ENCODE peak calls at places on chromosomes 12 and 14, in four cellular contexts. S is tibial nerve, U is prostate gland, O is heart left ventricle. K is an unnamed sample.
A peak's percentile ranks its signal among the peaks of the same experiment; 100 is the strongest.

GRCh38 chr12:132266802-132267201 is 62.6 kb downstream of the GALNT9 start:
- DNase-seq in S (no peak), U (no peak), O (no peak), K (no peak)

GRCh38 chr14:61925732-61926445 is 163.7 kb downstream of the SNAPC1 start:
- DNase-seq in U (no peak), S (no peak), O (no peak), K (no peak)

GRCh38 chr12:79407671-79408622 is 282.8 kb downstream of the PAWR start:
- DNase-seq in O (peak; percentile 31), U (peak; percentile 53), S (peak; percentile 23), K (no peak)

GRCh38 chr12:115416869-115417268 is 732.9 kb upstream of the TBX3 start:
- DNase-seq in S (no peak), U (no peak), O (no peak), K (no peak)

GRCh38 chr12:54371328-54372112 is 7.2 kb upstream of the GPR84 start:
- DNase-seq in S (peak; percentile 64), U (no peak), O (peak; percentile 75), K (no peak)

GRCh38 chr12:15644700-15645099 is 144.5 kb downstream of the EPS8 start:
- DNase-seq in O (no peak), S (no peak), U (no peak), K (no peak)

GRCh38 chr14:73386342-73386741 is 72.0 kb downstream of the NUMB start:
- DNase-seq in O (no peak), U (no peak), S (no peak), K (no peak)

GRCh38 chr14:93025055-93025454 is 90.7 kb downstream of the ITPK1 start:
- DNase-seq in U (no peak), S (no peak), O (no peak), K (no peak)

GRCh38 chr12:40292788-40293429 is 68.1 kb downstream of the LRRK2 start:
- DNase-seq in O (no peak), S (no peak), U (no peak), K (no peak)

GRCh38 chr14:56659964-56660551 is 80.5 kb downstream of the TMEM260 start:
- DNase-seq in S (no peak), O (no peak), U (no peak), K (peak; percentile 34)

GRCh38 chr14:22558221-22558913 is 30.7 kb downstream of the DAD1 start:
- DNase-seq in U (no peak), S (no peak), O (no peak), K (no peak)

GRCh38 chr12:121581681-121582439 is 1.0 kb upstream of the KDM2B start:
- DNase-seq in U (no peak), S (peak; percentile 13), O (no peak), K (no peak)

GRCh38 chr14:92039073-92039719 is 663 bp downstream of the TRIP11 start:
- DNase-seq in S (no peak), O (peak; percentile 57), U (no peak), K (no peak)

GRCh38 chr12:6273209-6273928 is 37.1 kb upstream of the PLEKHG6 start:
- DNase-seq in O (no peak), U (no peak), S (no peak), K (no peak)

GRCh38 chr12:78210494-78210860 is 379.8 kb downstream of the NAV3 start:
- DNase-seq in O (no peak), U (no peak), S (no peak), K (no peak)

GRCh38 chr14:41449057-41449456 is 157.6 kb upstream of the LRFN5 start:
- DNase-seq in U (no peak), O (no peak), S (no peak), K (no peak)

GRCh38 chr12:103657331-103657730 is 70.3 kb downstream of the STAB2 start:
- DNase-seq in O (no peak), S (no peak), U (no peak), K (no peak)

GRCh38 chr12:49863946-49864816 is 21.3 kb upstream of the BCDIN3D start:
- DNase-seq in U (no peak), S (no peak), O (no peak), K (no peak)

GRCh38 chr12:104478396-104479140 is 21.8 kb downstream of the CHST11 start:
- DNase-seq in S (no peak), O (no peak), U (no peak), K (no peak)

GRCh38 chr12:13167906-13168305 is 28.6 kb upstream of the EMP1 start:
- DNase-seq in S (no peak), O (no peak), U (no peak), K (no peak)

GRCh38 chr14:51828017-51828797 is 32.2 kb upstream of the GNG2 start:
- DNase-seq in S (no peak), O (peak; percentile 33), U (no peak), K (no peak)

GRCh38 chr14:22532345-22533056 is 56.5 kb downstream of the DAD1 start:
- DNase-seq in O (no peak), U (no peak), S (no peak), K (no peak)

GRCh38 chr12:87953257-87953860 is 75.8 kb downstream of the C12orf50 start:
- DNase-seq in S (peak; percentile 10), O (no peak), U (peak; percentile 15), K (no peak)

GRCh38 chr14:104886690-104887622 is 21.9 kb downstream of the CEP170B start:
- DNase-seq in U (no peak), S (no peak), O (peak; percentile 26), K (no peak)

GRCh38 chr12:55706840-55707671 is 648 bp downstream of the ITGA7 start:
- DNase-seq in S (no peak), O (peak; percentile 61), U (no peak), K (no peak)

GRCh38 chr14:36394593-36394992 is 74.2 kb upstream of the MBIP start:
- DNase-seq in U (no peak), O (no peak), S (no peak), K (no peak)

GRCh38 chr14:73424453-73424852 is 33.9 kb downstream of the NUMB start:
- DNase-seq in S (no peak), O (no peak), U (no peak), K (no peak)

GRCh38 chr12:80056845-80057244 is 42.5 kb upstream of the OTOGL start:
- DNase-seq in U (no peak), O (no peak), S (no peak), K (no peak)

GRCh38 chr14:61380984-61381383 is 59.6 kb downstream of the PRKCH start:
- DNase-seq in O (no peak), U (no peak), S (no peak), K (no peak)

GRCh38 chr12:102955926-102956737 is 1.3 kb upstream of the ASCL1 start:
- DNase-seq in O (no peak), S (no peak), U (no peak), K (no peak)

GRCh38 chr12:122889658-122890561 is 6.0 kb downstream of the VPS37B start:
- DNase-seq in U (no peak), O (no peak), S (no peak), K (no peak)

GRCh38 chr12:6234214-6234613 is 34.0 kb downstream of the CD9 start:
- DNase-seq in U (no peak), O (no peak), S (no peak), K (no peak)

GRCh38 chr14:89673499-89674225 is 256.6 kb upstream of the FOXN3 start:
- DNase-seq in U (no peak), S (no peak), O (no peak), K (no peak)

GRCh38 chr12:4114986-4115385 is 158.6 kb upstream of the CCND2 start:
- DNase-seq in U (no peak), O (no peak), S (no peak), K (no peak)

DNA sequence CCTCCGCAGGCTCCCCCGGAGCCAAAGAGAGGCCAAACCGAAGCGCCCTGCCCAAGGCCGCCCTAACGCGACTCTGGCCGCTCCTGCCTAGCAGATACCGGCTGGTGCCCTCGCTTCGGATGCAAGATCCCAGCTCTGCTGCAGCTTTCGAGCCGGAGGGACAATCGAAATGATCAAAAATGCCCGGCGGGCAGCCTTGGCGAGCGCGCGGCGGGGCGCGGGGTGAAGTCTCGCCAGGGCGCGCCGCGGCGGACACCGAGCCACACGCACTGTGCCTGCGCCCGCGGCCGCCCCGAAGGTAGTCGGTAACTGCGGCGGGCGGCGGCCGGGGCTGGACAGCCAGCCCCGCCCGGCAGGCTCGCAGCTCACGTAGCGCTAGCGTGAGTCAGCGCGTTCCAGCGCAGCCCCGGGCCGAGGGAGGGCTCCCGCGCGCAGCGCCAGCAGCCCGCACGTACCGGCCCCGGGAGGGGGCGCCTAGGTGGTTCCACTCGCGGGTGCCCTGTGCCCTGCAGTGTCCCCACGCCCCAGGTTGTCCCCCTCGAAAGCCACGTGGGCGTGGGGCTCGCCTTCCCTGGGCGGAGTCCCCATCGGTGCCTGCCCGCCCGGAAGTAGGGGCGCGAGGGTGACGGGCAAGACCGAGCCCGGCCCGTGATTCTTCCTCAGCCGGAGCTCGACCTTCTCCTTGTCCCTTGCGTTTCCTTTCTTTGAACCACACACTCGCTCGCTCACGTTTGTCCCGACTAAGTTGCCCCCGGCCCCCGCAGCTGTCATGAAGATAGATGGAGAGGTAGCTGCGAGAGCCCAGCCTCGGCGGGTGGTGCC is 109.3 kb upstream of the EGLN3 start:
- DNase-seq in S (peak; percentile 40), U (peak; percentile 72), O (peak; percentile 87), K (peak; percentile 71)
- TF ChIP-seq POLR2A in S (no peak), U (peak; percentile 76), O (peak; percentile 24), K (peak; percentile 44)

DNA sequence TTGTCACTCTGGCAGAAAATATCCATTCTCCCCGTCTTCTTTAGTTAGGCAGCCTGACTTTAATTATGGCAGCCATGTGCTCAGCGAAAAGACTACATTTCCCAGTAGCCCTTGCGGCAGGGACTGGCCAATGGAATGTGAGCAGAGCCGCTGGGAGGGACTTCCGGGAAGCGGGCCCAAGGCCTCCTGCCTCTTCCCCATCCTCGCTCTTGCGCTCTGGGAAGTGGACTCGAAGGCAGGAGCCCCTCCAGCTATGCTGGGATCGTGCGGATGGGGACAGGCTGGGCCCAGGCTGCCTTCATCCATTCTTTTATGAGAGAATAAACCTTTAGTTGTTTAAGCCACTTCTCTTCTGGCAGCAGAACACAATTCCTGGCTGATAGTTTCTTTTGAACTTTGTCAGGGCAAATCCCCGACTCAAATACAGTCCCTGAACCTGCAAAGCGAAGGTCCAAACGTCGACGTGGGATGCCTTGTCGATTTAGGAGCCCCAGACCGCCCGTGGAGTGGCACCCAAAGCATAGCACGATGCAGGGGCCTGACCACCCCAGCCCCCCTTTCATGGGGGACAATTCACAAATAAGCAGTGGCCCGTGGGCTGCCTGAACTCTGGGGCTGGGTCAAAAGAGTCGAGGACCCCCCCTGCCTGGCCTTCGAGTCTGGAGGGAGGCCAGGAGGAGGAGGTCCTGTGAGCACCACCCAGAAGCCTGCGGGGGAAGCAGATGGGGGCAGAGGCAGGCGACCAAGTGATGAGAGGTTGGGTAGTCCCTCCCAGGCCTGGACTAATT is 15.6 kb upstream of the LRTM2 start:
- DNase-seq in O (peak; percentile 92), S (peak; percentile 95), U (peak; percentile 72), K (peak; percentile 94)
- TF ChIP-seq POLR2A in O (no peak), S (no peak), U (no peak), K (no peak)

GRCh38 chr14:88385212-88386101 is at the start of gene SPATA7:
- DNase-seq in U (peak; percentile 95), O (peak; percentile 96), S (peak; percentile 91), K (peak; percentile 59)
- TF ChIP-seq POLR2A in U (peak; percentile 86), O (no peak), S (peak; percentile 80), K (no peak)

DNA sequence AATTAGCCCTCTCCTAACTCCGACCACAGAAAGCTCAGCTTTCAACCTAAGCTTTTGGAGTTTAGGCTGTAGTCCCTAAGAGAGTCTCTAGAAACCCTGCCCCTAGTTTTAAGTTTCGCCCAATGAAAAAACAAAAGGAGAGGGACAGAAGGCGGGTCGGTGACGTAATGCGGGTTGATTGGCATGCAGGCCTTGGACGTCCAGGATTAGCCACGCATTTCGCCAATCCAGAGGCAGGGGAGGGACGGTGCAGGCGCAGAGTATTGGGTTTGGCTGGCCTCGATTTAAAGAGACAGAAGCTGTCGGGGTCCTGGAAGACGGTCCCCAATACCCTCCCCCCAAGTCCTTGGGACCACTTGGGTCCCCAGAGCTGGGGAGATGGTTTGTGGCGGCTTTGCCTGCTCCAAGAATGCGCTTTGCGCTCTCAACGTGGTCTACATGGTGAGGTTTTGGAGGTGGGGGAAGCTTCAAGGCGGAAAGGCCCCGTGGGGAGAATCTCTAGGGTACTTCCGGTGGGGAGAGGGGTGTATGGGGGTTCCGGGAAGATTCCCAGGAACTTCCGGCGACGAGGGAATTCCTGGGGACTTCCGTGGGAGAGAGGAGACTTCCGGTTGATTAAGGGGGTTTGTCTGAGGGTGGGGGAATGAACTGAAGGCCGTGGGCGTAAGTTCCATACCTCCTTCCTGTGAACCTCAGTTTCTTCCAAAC is at the start of gene TSPAN31:
- DNase-seq in O (peak; percentile 99), S (peak; percentile 98), U (peak; percentile 97), K (peak; percentile 80)
- TF ChIP-seq POLR2A in O (peak; percentile 20), S (peak; percentile 86), U (peak; percentile 64), K (peak; percentile 3)

K was measured in GM12891.